ENCODE peak calls at places on chromosomes 1 and 21, in seven cellular contexts. L is HCT116, J is SK-N-SH, I is H1, Y is K562, E is HepG2, C is GM12878. W is an unnamed sample.

GRCh38 chr1:2311184-2312032 is 79.9 kb downstream of the MORN1 start:
- DNase-seq in L (peak; percentile 31), J (no peak), I (peak; percentile 49), Y (peak; percentile 74), E (peak; percentile 73), C (no peak), W (peak; percentile 59)

GRCh38 chr1:230068952-230069684 is 2.1 kb downstream of the GALNT2 start:
- DNase-seq in L (no peak), J (peak; percentile 27), I (no peak), Y (no peak), E (no peak), C (no peak), W (peak; percentile 44)

GRCh38 chr21:17250651-17251294 is 262.1 kb upstream of the CXADR start:
- DNase-seq in L (no peak), J (peak; percentile 6), I (no peak), Y (no peak), E (no peak), C (no peak), W (no peak)

GRCh38 chr1:73161418-73161817 is 879.1 kb upstream of the NEGR1 start:
- DNase-seq in L (no peak), J (no peak), I (no peak), Y (no peak), E (no peak), C (no peak), W (no peak)

GRCh38 chr1:21702780-21703179 is 33.6 kb upstream of the RAP1GAP start:
- DNase-seq in L (no peak), J (no peak), I (no peak), Y (no peak), E (no peak), C (no peak), W (no peak)

GRCh38 chr21:28104346-28104745 is 888.3 kb downstream of the LTN1 start:
- DNase-seq in L (no peak), J (peak; percentile 57), I (no peak), Y (no peak), E (no peak), C (no peak), W (no peak)

GRCh38 chr1:150186789-150187559 is 37.3 kb downstream of the PLEKHO1 start:
- DNase-seq in L (peak; percentile 38), J (peak; percentile 66), I (no peak), Y (peak; percentile 64), E (peak; percentile 46), C (no peak), W (peak; percentile 66)

GRCh38 chr1:1758692-1759455 is 19.4 kb downstream of the NADK start:
- DNase-seq in L (peak; percentile 64), J (no peak), I (no peak), Y (peak; percentile 88), E (no peak), C (no peak), W (peak; percentile 90)

GRCh38 chr1:112637257-112638108 is 17.9 kb downstream of the CAPZA1 start:
- DNase-seq in L (no peak), J (no peak), I (no peak), Y (no peak), E (peak; percentile 80), C (no peak), W (no peak)

GRCh38 chr1:195195423-195196057 is 1412.7 kb downstream of the KCNT2 start:
- DNase-seq in L (no peak), J (no peak), I (no peak), Y (no peak), E (no peak), C (peak; percentile 95), W (no peak)

GRCh38 chr1:57623039-57623790 is 199.4 kb upstream of the DAB1 start:
- DNase-seq in L (no peak), J (no peak), I (no peak), Y (peak; percentile 8), E (peak; percentile 3), C (no peak), W (no peak)

GRCh38 chr1:111471012-111471411 is 2.8 kb upstream of the C1orf162 start:
- DNase-seq in L (no peak), J (no peak), I (no peak), Y (no peak), E (no peak), C (peak; percentile 77), W (no peak)

GRCh38 chr1:219179293-219179692 is 5.6 kb downstream of the LYPLAL1 start:
- DNase-seq in L (no peak), J (no peak), I (no peak), Y (no peak), E (no peak), C (no peak), W (no peak)

GRCh38 chr21:45012661-45013270 is 61.6 kb upstream of the ADARB1 start:
- DNase-seq in L (peak; percentile 36), J (no peak), I (peak; percentile 41), Y (no peak), E (no peak), C (no peak), W (no peak)

DNA sequence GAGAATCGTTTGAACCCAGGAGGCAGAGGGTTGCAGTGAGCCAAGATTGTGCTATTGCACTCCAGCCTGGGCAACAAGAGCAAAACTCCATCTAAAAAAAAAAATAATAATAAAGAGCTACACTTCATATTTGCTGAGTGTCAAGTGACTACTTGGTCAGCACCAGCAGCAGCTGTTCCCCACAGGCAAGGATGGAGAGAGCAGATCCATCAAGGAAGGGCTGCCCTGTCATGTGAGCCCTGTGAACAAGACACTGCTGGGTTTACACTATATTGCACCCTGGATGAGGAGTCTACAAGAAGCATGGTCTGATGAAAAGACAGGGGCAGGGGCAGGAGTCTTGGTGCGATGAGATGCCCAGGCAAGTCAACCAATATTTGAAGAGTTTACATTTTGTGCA is 3.6 kb downstream of the CTNNBIP1 start:
- DNase-seq in L (no peak), J (no peak), I (no peak), Y (no peak), E (no peak), C (no peak), W (no peak)
- TF ChIP-seq JUND in L (no peak), J (no peak), I (no peak), Y (no peak), E (no peak), C (no peak), W (no peak)

DNA sequence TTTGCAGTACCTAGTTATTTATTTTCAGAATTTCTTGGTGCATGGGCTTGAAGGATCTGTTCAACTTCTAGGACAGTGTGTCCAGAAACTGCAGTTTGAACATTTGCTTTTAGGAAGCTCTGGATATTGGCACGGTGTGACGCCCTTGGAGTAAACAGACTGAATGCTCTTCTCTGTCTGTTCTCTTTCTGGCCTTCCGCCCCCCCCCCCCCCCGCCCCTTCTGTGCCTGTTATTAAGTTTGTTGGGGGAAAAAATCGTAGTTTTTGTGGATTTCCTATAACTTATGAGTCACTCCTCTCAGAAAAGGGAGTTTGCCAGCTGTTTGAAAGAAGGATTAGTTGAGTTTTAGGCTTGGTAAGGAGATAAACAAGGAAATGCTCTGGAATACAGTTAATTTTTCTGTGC is 1.2 kb downstream of the KCTD3 start:
- DNase-seq in L (no peak), J (peak; percentile 58), I (no peak), Y (peak; percentile 72), E (no peak), C (no peak), W (peak; percentile 77)
- TF ChIP-seq JUND in L (no peak), J (peak; percentile 19), I (no peak), Y (no peak), E (no peak), C (no peak), W (no peak)

DNA sequence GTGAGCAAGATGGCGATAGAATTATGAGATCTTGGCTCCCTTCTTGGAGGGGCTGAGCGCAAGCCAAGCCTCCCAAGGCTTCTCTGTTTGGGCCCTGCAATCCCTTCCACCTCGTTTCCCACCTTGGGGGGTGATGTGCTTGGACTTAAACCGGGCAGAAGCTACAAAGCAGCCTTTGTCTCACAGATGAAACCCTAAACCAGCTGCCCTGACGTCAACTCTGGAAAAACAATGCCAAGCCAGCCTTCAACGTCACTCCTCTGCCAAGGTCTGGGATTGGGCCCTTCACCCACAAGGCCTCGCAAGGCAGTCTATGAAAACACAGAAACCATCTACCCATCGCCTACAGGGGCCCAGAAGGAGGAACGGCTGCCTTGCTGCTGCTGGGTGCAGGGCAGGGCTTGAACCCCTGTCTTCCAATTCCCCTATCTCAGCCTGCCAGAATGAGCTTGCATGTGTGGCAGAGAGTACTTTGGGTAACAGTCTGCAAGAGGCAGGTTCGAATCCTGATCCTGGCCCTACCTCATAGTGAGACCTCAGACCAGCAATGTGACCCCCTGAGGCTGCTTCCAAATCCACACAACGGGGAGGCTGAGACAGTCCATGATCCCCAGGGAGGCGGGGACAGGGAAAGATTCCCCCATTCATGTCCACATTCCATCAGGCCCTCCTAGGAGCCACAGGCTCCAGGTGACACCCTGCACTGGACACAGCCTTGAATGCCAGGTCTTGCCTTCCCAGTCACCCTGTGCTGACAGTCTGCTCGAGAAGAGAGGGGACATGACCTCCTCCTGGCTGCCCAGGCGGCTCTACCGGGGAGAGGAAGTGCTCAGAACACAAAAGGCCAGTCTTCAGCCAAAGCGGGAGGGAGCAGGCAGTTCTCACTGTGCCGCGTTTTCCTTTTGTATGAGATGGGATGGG is 15.0 kb downstream of the IFFO2 start:
- DNase-seq in L (peak; percentile 32), J (no peak), I (no peak), Y (no peak), E (peak; percentile 87), C (no peak), W (no peak)
- TF ChIP-seq JUND in L (no peak), J (no peak), I (no peak), Y (no peak), E (no peak), C (no peak), W (no peak)

GRCh38 chr1:193416226-193416625 is 229.8 kb upstream of the B3GALT2 start:
- DNase-seq in L (no peak), J (no peak), I (no peak), Y (no peak), E (no peak), C (no peak), W (no peak)
- TF ChIP-seq JUND in L (no peak), J (no peak), I (no peak), Y (no peak), E (no peak), C (no peak), W (no peak)

GRCh38 chr1:235127774-235128452 is 724 bp downstream of the TOMM20 start:
- DNase-seq in L (no peak), J (no peak), I (no peak), Y (no peak), E (no peak), C (no peak), W (no peak)

GRCh38 chr1:235128453-235129328 is at the start of gene TOMM20:
- DNase-seq in L (peak; percentile 96), J (peak; percentile 97), I (peak; percentile 96), Y (peak; percentile 96), E (peak; percentile 97), C (peak; percentile 95), W (peak; percentile 97)

GRCh38 chr1:235124665-235125064 is 4.0 kb downstream of the TOMM20 start:
- DNase-seq in L (no peak), J (no peak), I (no peak), Y (no peak), E (no peak), C (no peak), W (no peak)

GRCh38 chr1:235129774-235130570 is 1.3 kb upstream of the TOMM20 start:
- DNase-seq in L (no peak), J (no peak), I (no peak), Y (no peak), E (peak; percentile 71), C (no peak), W (peak; percentile 41)

DNA sequence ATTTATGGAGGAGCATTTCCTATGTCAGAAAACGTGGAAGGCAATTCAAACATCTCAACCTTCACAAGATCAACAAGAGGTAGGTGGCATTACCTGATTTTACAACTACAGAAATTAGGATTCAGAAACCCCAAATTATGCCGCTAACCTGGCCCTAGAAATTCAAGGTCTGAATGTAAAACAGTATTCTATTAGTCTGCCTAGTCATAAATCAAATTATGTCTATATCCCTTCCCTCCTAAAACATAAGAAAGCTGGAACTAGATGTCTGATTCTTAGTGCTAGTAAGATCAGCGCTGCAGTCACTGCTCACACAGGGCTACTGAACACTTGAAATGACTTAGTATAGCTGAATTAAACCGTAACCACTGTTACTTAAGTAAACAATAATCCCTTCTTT is 1.4 kb downstream of the TOMM20 start:
- DNase-seq in L (no peak), J (no peak), I (no peak), Y (no peak), E (no peak), C (no peak), W (no peak)
- TF ChIP-seq JUND in L (no peak), J (no peak), I (no peak), Y (no peak), E (no peak), C (no peak), W (no peak)

W was measured in T47D.